ENCODE peak calls at places on chromosomes 16 and 17, in nine cellular contexts. J is anterior cingulate cortex; V is hippocampal formation; X is WTC11; S is activated T-helper 9 cell treated with anti-CD3 and anti-CD28 coated beads, Interleukin-2, amount 50 U/mL, for 16 hours; B is OCI-M1; Z is activated CD4-positive, CD25-positive, alpha-beta regulatory T cell treated with anti-CD3 and anti-CD28 coated beads, Interleukin-2, amount 50 U/mL, for 16 hours; E is colonic mucosa; Q is NCI-H1092 treated with DMSO at 0.1 percent for 48 hours. M is an unnamed sample.

GRCh38 chr17:44540246-44541084 is 16.8 kb upstream of the FZD2 start:
- DNase-seq in J (no peak), Q (no peak), B (no peak), Z (no peak), S (no peak), E (no peak), V (no peak), X (no peak), M (no peak)

GRCh38 chr16:55832788-55833583 is at the start of gene CES1:
- DNase-seq in S (no peak), V (no peak), B (no peak), Z (no peak), J (no peak), Q (no peak), E (peak; percentile 68), X (no peak), M (no peak)

GRCh38 chr17:55527520-55528118 is 16.4 kb upstream of the SMIM36 start:
- DNase-seq in B (peak; percentile 74), S (no peak), X (peak; percentile 34), E (no peak), J (no peak), Q (peak; percentile 64), V (peak; percentile 43), Z (no peak), M (peak; percentile 34)

GRCh38 chr17:12536472-12536871 is 129.2 kb upstream of the MYOCD start:
- DNase-seq in X (no peak), J (no peak), S (no peak), Q (no peak), Z (no peak), B (no peak), V (no peak), E (no peak), M (no peak)

GRCh38 chr16:22898874-22899348 is 84.9 kb downstream of the HS3ST2 start:
- DNase-seq in S (no peak), Z (peak; percentile 22), E (peak; percentile 66), B (peak; percentile 70), Q (peak; percentile 74), V (peak; percentile 80), J (peak; percentile 50), X (peak; percentile 91), M (peak; percentile 61)

GRCh38 chr16:19338335-19338734 is 52.8 kb downstream of the CLEC19A start:
- DNase-seq in X (no peak), S (no peak), Z (no peak), Q (no peak), B (no peak), J (no peak), E (no peak), V (no peak), M (no peak)

GRCh38 chr17:33929181-33929724 is 325.8 kb upstream of the CCL2 start:
- DNase-seq in Q (no peak), Z (no peak), E (no peak), S (no peak), J (no peak), B (no peak), X (peak; percentile 54), V (no peak), M (no peak)

GRCh38 chr17:79026345-79027273 is 2.6 kb downstream of the C1QTNF1 start:
- DNase-seq in V (no peak), J (no peak), X (no peak), S (no peak), Q (no peak), Z (no peak), E (peak; percentile 65), B (no peak), M (no peak)

GRCh38 chr16:25626172-25626571 is 65.6 kb upstream of the HS3ST4 start:
- DNase-seq in S (no peak), V (no peak), B (no peak), J (no peak), Q (no peak), X (no peak), Z (no peak), E (no peak), M (no peak)

GRCh38 chr16:1082266-1082951 is 9.9 kb downstream of the SSTR5 start:
- DNase-seq in S (no peak), V (no peak), Q (no peak), J (no peak), X (no peak), Z (no peak), E (no peak), B (no peak), M (no peak)

GRCh38 chr17:36641331-36641876 is 40.0 kb downstream of the MRM1 start:
- DNase-seq in Q (no peak), Z (no peak), V (no peak), E (no peak), X (peak; percentile 58), J (no peak), B (no peak), S (no peak), M (no peak)

GRCh38 chr16:74556375-74556922 is 50.5 kb downstream of the GLG1 start:
- DNase-seq in S (no peak), E (no peak), Q (no peak), J (no peak), B (no peak), X (no peak), Z (no peak), V (no peak), M (no peak)

GRCh38 chr16:19991614-19992013 is 82.1 kb downstream of the GPR139 start:
- DNase-seq in V (no peak), J (no peak), E (no peak), B (no peak), S (no peak), Q (no peak), Z (no peak), X (peak; percentile 17), M (no peak)

GRCh38 chr16:50065624-50066481 is at the start of gene HEATR3:
- DNase-seq in Q (peak; percentile 91), J (peak; percentile 85), V (peak; percentile 86), S (peak; percentile 89), X (peak; percentile 94), E (peak; percentile 95), Z (peak; percentile 83), B (peak; percentile 93), M (peak; percentile 96)

GRCh38 chr17:2177235-2177811 is 122.4 kb downstream of the HIC1 start:
- DNase-seq in B (no peak), J (no peak), Q (peak; percentile 57), S (no peak), V (no peak), E (no peak), X (no peak), Z (no peak), M (no peak)

GRCh38 chr17:58531122-58531521 is 16.7 kb upstream of the MTMR4 start:
- DNase-seq in S (no peak), E (no peak), Q (no peak), B (no peak), Z (no peak), J (no peak), X (peak; percentile 32), V (no peak), M (no peak)

M was measured in RPMI8226.